ENCODE peak calls at places on chromosome 10, in ten cellular contexts. P is K562; J is CD4-positive, CD25-positive, alpha-beta regulatory T cell; A is fibroblast of villous mesenchyme; T is ovary; K is GM23248; L is AG04450; X is pancreas; Z is adrenal gland; Q is epithelial cell of esophagus. V is an unnamed sample.

GRCh38 chr10:46557319-46558140 is 1.1 kb upstream of the GPRIN2 start:
- DNase-seq in A (no peak), K (no peak), Z (peak; percentile 51), X (no peak), P (no peak), Q (no peak), J (no peak), L (no peak), T (peak; percentile 17), V (peak; percentile 75)

GRCh38 chr10:131769691-131770090 is 131.1 kb upstream of the PPP2R2D start:
- DNase-seq in L (no peak), Z (no peak), K (no peak), P (no peak), J (no peak), X (no peak), Q (no peak), A (no peak), T (no peak), V (no peak)

GRCh38 chr10:44906476-44906875 is 4.7 kb upstream of the TMEM72 start:
- DNase-seq in J (no peak), Z (no peak), Q (no peak), P (no peak), L (no peak), K (no peak), T (no peak), X (no peak), A (peak; percentile 2), V (no peak)

GRCh38 chr10:37713132-37713501 is 144.3 kb downstream of the ZNF248 start:
- DNase-seq in X (no peak), K (no peak), L (no peak), J (no peak), P (no peak), Q (no peak), T (no peak), A (no peak), Z (no peak), V (no peak)

GRCh38 chr10:69492091-69492745 is 41.0 kb downstream of the TSPAN15 start:
- DNase-seq in T (no peak), P (no peak), A (peak; percentile 16), J (no peak), K (no peak), Q (no peak), Z (no peak), X (no peak), L (no peak), V (no peak)

GRCh38 chr10:9244880-9245279 is 1190.4 kb downstream of the GATA3 start:
- DNase-seq in T (no peak), Z (no peak), K (no peak), L (no peak), A (no peak), J (no peak), Q (no peak), P (no peak), X (no peak), V (no peak)

GRCh38 chr10:79547973-79548372 is 12.2 kb downstream of the SFTPA2 start:
- DNase-seq in K (no peak), P (no peak), Q (no peak), X (no peak), A (no peak), L (no peak), J (no peak), Z (no peak), T (no peak), V (no peak)

GRCh38 chr10:127420138-127420684 is 128.9 kb upstream of the NPS start:
- DNase-seq in A (no peak), J (no peak), X (no peak), Z (no peak), K (no peak), L (no peak), P (no peak), Q (no peak), T (no peak), V (no peak)

GRCh38 chr10:109912335-109913282 is 10.7 kb downstream of the XPNPEP1 start:
- DNase-seq in A (no peak), L (peak; percentile 49), T (no peak), K (peak; percentile 56), P (no peak), Z (no peak), Q (peak; percentile 91), X (no peak), J (no peak), V (no peak)

GRCh38 chr10:101441539-101442455 is 87.8 kb downstream of the BTRC start:
- DNase-seq in K (peak; percentile 73), L (peak; percentile 30), Q (peak; percentile 82), J (peak; percentile 18), P (peak; percentile 38), Z (peak; percentile 62), X (no peak), T (no peak), A (peak; percentile 71), V (no peak)

GRCh38 chr10:133383551-133383950 is 4.5 kb downstream of the PAOX start:
- DNase-seq in A (no peak), K (no peak), T (no peak), X (no peak), J (no peak), Z (no peak), L (no peak), Q (no peak), P (no peak), V (no peak)

GRCh38 chr10:71854031-71854430 is 3.0 kb upstream of the PSAP start:
- DNase-seq in L (no peak), P (no peak), T (no peak), Z (no peak), X (no peak), J (no peak), K (peak; percentile 73), A (peak; percentile 11), Q (no peak), V (no peak)

GRCh38 chr10:122140941-122141623 is 130.0 kb upstream of the BTBD16 start:
- DNase-seq in T (peak; percentile 94), Q (peak; percentile 85), X (peak; percentile 64), K (peak; percentile 97), P (no peak), J (no peak), Z (peak; percentile 96), A (peak; percentile 96), L (peak; percentile 78), V (peak; percentile 98)

GRCh38 chr10:79106251-79106650 is 37.5 kb downstream of the ZMIZ1 start:
- DNase-seq in Z (no peak), T (no peak), Q (no peak), X (no peak), A (no peak), L (no peak), P (no peak), K (no peak), J (no peak), V (no peak)

GRCh38 chr10:8137272-8137680 is 82.8 kb downstream of the GATA3 start:
- DNase-seq in L (no peak), A (no peak), J (peak; percentile 47), X (no peak), Q (no peak), Z (no peak), K (no peak), P (no peak), T (no peak), V (no peak)

GRCh38 chr10:112959207-112959838 is 9.3 kb downstream of the TCF7L2 start:
- DNase-seq in X (no peak), T (no peak), L (no peak), Q (peak; percentile 57), K (peak; percentile 61), P (no peak), A (peak; percentile 65), Z (no peak), J (no peak), V (no peak)

GRCh38 chr10:95242581-95243317 is 48.1 kb downstream of the PDLIM1 start:
- DNase-seq in A (peak; percentile 56), T (no peak), Z (peak; percentile 82), J (no peak), K (peak; percentile 77), L (no peak), Q (peak; percentile 53), X (no peak), P (no peak), V (no peak)

GRCh38 chr10:113073549-113074189 is 123.6 kb downstream of the TCF7L2 start:
- DNase-seq in J (no peak), P (peak; percentile 28), Z (peak; percentile 71), L (peak; percentile 83), A (peak; percentile 98), Q (peak; percentile 94), T (peak; percentile 73), X (peak; percentile 36), K (peak; percentile 98), V (peak; percentile 94)

GRCh38 chr10:128744092-128744491 is 617.9 kb upstream of the MKI67 start:
- DNase-seq in J (no peak), Q (no peak), X (no peak), A (no peak), L (no peak), T (no peak), K (no peak), P (no peak), Z (no peak), V (no peak)

GRCh38 chr10:128751284-128751683 is 625.1 kb upstream of the MKI67 start:
- DNase-seq in X (no peak), K (peak; percentile 13), Z (no peak), Q (no peak), L (no peak), J (no peak), T (no peak), P (no peak), A (no peak), V (no peak)

GRCh38 chr10:128751851-128752250 is 625.6 kb upstream of the MKI67 start:
- DNase-seq in Z (no peak), K (no peak), J (no peak), P (no peak), Q (no peak), X (no peak), T (no peak), A (no peak), L (no peak), V (no peak)

GRCh38 chr10:128747556-128748335 is 621.5 kb upstream of the MKI67 start:
- DNase-seq in P (no peak), A (no peak), Q (no peak), X (no peak), K (no peak), Z (no peak), L (no peak), J (no peak), T (no peak), V (no peak)
- H3K4me3 ChIP-seq in P (no peak overlapping the region), A (no peak overlapping the region), Q (no peak overlapping the region), X (no peak overlapping the region), K (no peak overlapping the region), Z (no peak overlapping the region), L (no peak overlapping the region), J (no peak overlapping the region), T (no peak overlapping the region), V (no peak overlapping the region)

GRCh38 chr10:62050941-62051433 is 149.5 kb downstream of the ARID5B start:
- DNase-seq in K (peak; percentile 96), J (peak; percentile 87), X (no peak), L (peak; percentile 66), Q (peak; percentile 94), A (peak; percentile 94), P (peak; percentile 18), T (peak; percentile 60), Z (peak; percentile 81), V (peak; percentile 93)
- H3K4me3 ChIP-seq in K (peak overlapping the region; percentile 94), J (peak overlapping the region; percentile 99), X (no peak overlapping the region), L (peak overlapping the region; percentile 94), Q (no peak overlapping the region), A (peak overlapping the region; percentile 99), P (no peak overlapping the region), T (peak overlapping the region; percentile 76), Z (no peak overlapping the region), V (peak overlapping the region; percentile 77)

GRCh38 chr10:11684717-11685645 is 57.2 kb upstream of the ECHDC3 start:
- DNase-seq in Z (peak; percentile 84), L (peak; percentile 41), X (peak; percentile 31), T (peak; percentile 63), A (peak; percentile 79), P (peak; percentile 73), Q (peak; percentile 93), K (peak; percentile 89), J (peak; percentile 85), V (no peak)
- H3K4me3 ChIP-seq in Z (no peak overlapping the region), L (peak overlapping the region; percentile 50), X (no peak overlapping the region), T (no peak overlapping the region), A (peak overlapping the region; percentile 43), P (peak overlapping the region; percentile 5), Q (peak overlapping the region; percentile 37), K (peak overlapping the region; percentile 70), J (peak overlapping the region; percentile 77), V (peak overlapping the region; percentile 65)

GRCh38 chr10:29733323-29733722 is 98.6 kb upstream of the SVIL start:
- DNase-seq in T (no peak), Q (no peak), X (no peak), J (no peak), L (no peak), P (no peak), Z (no peak), K (no peak), A (no peak), V (no peak)
- H3K4me3 ChIP-seq in T (no peak overlapping the region), Q (no peak overlapping the region), X (no peak overlapping the region), J (no peak overlapping the region), L (peak overlapping the region; percentile 85), P (no peak overlapping the region), Z (no peak overlapping the region), K (no peak overlapping the region), A (no peak overlapping the region), V (peak overlapping the region; percentile 86)